ENCODE peak calls at places on chromosomes 3 and 15, in four cellular contexts. U, A, I and Z are unnamed samples.

GRCh38 chr15:101525087-101525669 is 35.7 kb upstream of the PCSK6 start:
- DNase-seq in U (no peak), A (no peak), I (no peak), Z (no peak)

GRCh38 chr3:60877188-60877587 is 374.1 kb downstream of the FHIT start:
- DNase-seq in U (no peak), A (no peak), I (no peak), Z (no peak)

GRCh38 chr3:133464573-133464972 is 64.7 kb downstream of the BFSP2 start:
- DNase-seq in U (no peak), A (no peak), I (no peak), Z (no peak)

GRCh38 chr3:128488636-128488994 is 4.4 kb downstream of the GATA2 start:
- DNase-seq in U (no peak), A (no peak), I (no peak), Z (peak)

GRCh38 chr3:120850326-120851295 is 57.4 kb upstream of the STXBP5L start:
- DNase-seq in U (no peak), A (no peak), I (no peak), Z (no peak)

GRCh38 chr3:58384381-58385090 is 49.1 kb downstream of the PDHB start:
- DNase-seq in U (no peak), A (no peak), I (no peak), Z (no peak)

GRCh38 chr15:89654311-89654761 is 931 bp downstream of the KIF7 start:
- DNase-seq in U (no peak), A (no peak), I (no peak), Z (no peak)

GRCh38 chr15:52337198-52337853 is 41.7 kb upstream of the MYO5C start:
- DNase-seq in U (no peak), A (no peak), I (peak), Z (no peak)

GRCh38 chr15:40694706-40695468 is at the start of gene RAD51:
- DNase-seq in U (peak), A (peak), I (peak), Z (peak)

GRCh38 chr3:52090620-52091468 is 34.5 kb upstream of the DUSP7 start:
- DNase-seq in U (no peak), A (no peak), I (no peak), Z (no peak)

GRCh38 chr3:8773941-8774542 is 4.6 kb upstream of the OXTR start:
- DNase-seq in U (no peak), A (no peak), I (no peak), Z (no peak)

GRCh38 chr3:107216711-107217110 is 160.5 kb upstream of the CCDC54 start:
- DNase-seq in U (no peak), A (no peak), I (no peak), Z (no peak)

GRCh38 chr3:69116162-69116561 is 6.2 kb downstream of the LMOD3 start:
- DNase-seq in U (no peak), A (no peak), I (no peak), Z (no peak)

GRCh38 chr3:69118555-69118954 is 3.8 kb downstream of the LMOD3 start:
- DNase-seq in U (no peak), A (no peak), I (no peak), Z (no peak)

GRCh38 chr3:69113536-69113935 is 8.9 kb downstream of the LMOD3 start:
- DNase-seq in U (no peak), A (no peak), I (no peak), Z (no peak)

GRCh38 chr3:69116897-69117296 is 5.5 kb downstream of the LMOD3 start:
- DNase-seq in U (no peak), A (no peak), I (no peak), Z (no peak)

GRCh38 chr3:69115731-69116130 is 6.7 kb downstream of the LMOD3 start:
- DNase-seq in U (no peak), A (no peak), I (no peak), Z (no peak)
- TF ChIP-seq BHLHE40 in U (no peak), A (no peak), I (no peak), Z (no peak)

DNA sequence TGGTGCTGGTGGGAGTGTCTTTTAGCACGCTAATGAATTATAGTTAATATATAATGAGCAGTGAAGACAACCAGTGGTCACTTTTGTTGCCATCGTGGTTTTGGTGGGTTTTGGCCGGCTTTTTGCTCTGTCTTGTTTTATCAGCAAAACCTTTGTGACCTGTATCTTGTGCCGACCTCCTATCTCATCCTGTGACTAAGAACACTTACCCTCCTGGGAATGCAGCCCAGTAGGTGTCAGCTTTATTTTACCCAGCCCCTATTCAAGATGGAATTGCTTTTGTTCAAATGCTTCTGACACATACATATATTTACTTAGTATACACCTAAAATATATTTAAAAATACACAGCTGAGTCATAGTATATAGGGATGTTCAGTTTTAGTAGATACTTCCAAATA is 770.3 kb downstream of the PDCD6IP start:
- DNase-seq in U (no peak), A (no peak), I (no peak), Z (no peak)
- TF ChIP-seq FOXK2 in U (no peak), A (no peak), I (no peak), Z (no peak)

GRCh38 chr15:57925650-57926049 is 139.9 kb downstream of the ALDH1A2 start:
- DNase-seq in U (no peak), A (no peak), I (no peak), Z (no peak)
- TF ChIP-seq BHLHE40 in U (no peak), A (no peak), I (no peak), Z (no peak)

GRCh38 chr3:141434255-141434654 is 52.6 kb upstream of the RASA2 start:
- DNase-seq in U (no peak), A (no peak), I (no peak), Z (no peak)
- TF ChIP-seq FOXK2 in U (no peak), A (no peak), I (no peak), Z (no peak)